ENCODE peak calls at places on chromosomes 12 and 14, in eight cellular contexts. E is GM12864, G is nephron progenitor cell, P is adrenal gland, R is progenitor cell of endocrine pancreas, O is foreskin fibroblast, A is cardiac fibroblast, V is GM20000. B is an unnamed sample.

GRCh38 chr12:89775336-89776005 is 66.8 kb upstream of the ATP2B1 start:
- DNase-seq in E (no peak), V (no peak), R (no peak), G (no peak), A (no peak), P (no peak), O (no peak), B (no peak)

GRCh38 chr12:30257614-30258013 is 438.1 kb downstream of the IPO8 start:
- DNase-seq in G (no peak), E (no peak), P (no peak), O (no peak), V (no peak), A (no peak), R (no peak), B (no peak)

GRCh38 chr14:58243790-58244555 is 670 bp upstream of the PSMA3 start:
- DNase-seq in V (no peak), O (peak), A (peak), R (no peak), P (peak), E (no peak), G (no peak), B (no peak)

GRCh38 chr14:104974665-104975390 is 3.3 kb downstream of the AHNAK2 start:
- DNase-seq in A (no peak), E (no peak), R (no peak), G (no peak), P (no peak), V (no peak), O (no peak), B (no peak)

GRCh38 chr14:68349900-68350323 is 443.0 kb downstream of the ZFP36L1 start:
- DNase-seq in P (no peak), G (no peak), E (no peak), A (peak), V (no peak), O (peak), R (no peak), B (no peak)

GRCh38 chr12:53998900-53999236 is 1.1 kb upstream of the HOXC9 start:
- DNase-seq in E (no peak), R (no peak), O (no peak), P (no peak), G (no peak), V (no peak), A (no peak), B (no peak)

GRCh38 chr12:44874981-44875416 is 1.1 kb downstream of the NELL2 start:
- DNase-seq in O (no peak), P (no peak), R (no peak), G (peak), V (peak), A (no peak), E (no peak), B (no peak)

GRCh38 chr12:12819752-12820311 is 6.7 kb downstream of the DDX47 start:
- DNase-seq in P (peak), O (peak), A (peak), E (no peak), V (no peak), R (no peak), G (no peak), B (no peak)

GRCh38 chr12:25957898-25958253 is 606 bp upstream of the RASSF8 start:
- DNase-seq in V (peak), E (no peak), P (peak), G (no peak), O (peak), A (peak), R (no peak), B (no peak)

GRCh38 chr12:117596968-117597367 is 235.5 kb upstream of the NOS1 start:
- DNase-seq in P (no peak), G (no peak), V (no peak), E (no peak), R (no peak), A (no peak), O (no peak), B (no peak)

GRCh38 chr12:105977256-105978051 is 161.3 kb downstream of the NUAK1 start:
- DNase-seq in A (peak), O (peak), P (no peak), R (no peak), E (no peak), G (no peak), V (no peak), B (no peak)

GRCh38 chr12:93081810-93082165 is 152.7 kb upstream of the EEA1 start:
- DNase-seq in G (no peak), V (no peak), O (no peak), A (no peak), E (no peak), R (no peak), P (no peak), B (no peak)

GRCh38 chr12:121799842-121800693 is 3.7 kb upstream of the SETD1B start:
- DNase-seq in G (peak), A (peak), V (peak), P (peak), O (peak), R (no peak), E (no peak), B (peak)

GRCh38 chr14:77067632-77068514 is 30.2 kb upstream of the CIPC start:
- DNase-seq in G (peak), P (peak), V (peak), A (peak), E (no peak), R (peak), O (peak), B (peak)

GRCh38 chr12:87300-87699 is 20.7 kb downstream of the IQSEC3 start:
- DNase-seq in P (no peak), G (no peak), E (no peak), O (no peak), R (no peak), A (peak), V (no peak), B (no peak)
- TF ChIP-seq CTCF in P (no peak), G (no peak), E (no peak), O (no peak), R (no peak), A (no peak), V (no peak), B (no peak)

GRCh38 chr14:90726656-90727055 is 89.6 kb downstream of the TTC7B start:
- DNase-seq in P (peak), G (peak), R (no peak), O (peak), E (no peak), A (peak), V (no peak), B (no peak)
- TF ChIP-seq CTCF in P (no peak), G (no peak), R (peak), O (peak), E (no peak), A (no peak), V (no peak), B (no peak)

DNA sequence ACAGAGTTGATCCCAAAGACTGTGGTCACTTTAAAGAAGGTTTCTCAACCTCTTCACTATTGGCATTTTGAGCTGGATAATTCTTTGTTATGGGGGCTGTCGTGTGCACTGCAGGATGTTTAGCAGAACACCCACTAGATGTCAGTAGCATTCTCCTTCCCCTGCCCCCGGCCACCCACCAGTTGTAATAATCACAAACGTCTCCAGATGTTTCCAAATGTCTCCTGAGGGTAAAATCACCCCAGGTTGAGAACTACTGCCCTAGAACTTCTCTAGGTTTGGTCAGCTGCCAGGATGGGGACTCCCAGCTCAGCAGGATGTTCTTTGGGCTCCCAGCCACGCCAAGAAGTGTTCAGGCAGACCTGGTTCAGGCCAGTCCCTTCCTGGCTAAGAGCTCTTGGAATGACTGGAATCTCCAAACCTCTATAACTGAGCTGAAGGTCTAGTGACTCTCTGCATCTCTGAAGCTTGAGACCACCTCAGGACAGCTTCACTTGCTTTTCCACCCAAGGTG is 12.5 kb upstream of the AJUBA start:
- DNase-seq in V (peak), A (peak), O (no peak), E (no peak), R (no peak), G (peak), P (peak), B (peak)
- TF ChIP-seq CTCF in V (peak), A (peak), O (peak), E (peak), R (peak), G (peak), P (peak), B (peak)

DNA sequence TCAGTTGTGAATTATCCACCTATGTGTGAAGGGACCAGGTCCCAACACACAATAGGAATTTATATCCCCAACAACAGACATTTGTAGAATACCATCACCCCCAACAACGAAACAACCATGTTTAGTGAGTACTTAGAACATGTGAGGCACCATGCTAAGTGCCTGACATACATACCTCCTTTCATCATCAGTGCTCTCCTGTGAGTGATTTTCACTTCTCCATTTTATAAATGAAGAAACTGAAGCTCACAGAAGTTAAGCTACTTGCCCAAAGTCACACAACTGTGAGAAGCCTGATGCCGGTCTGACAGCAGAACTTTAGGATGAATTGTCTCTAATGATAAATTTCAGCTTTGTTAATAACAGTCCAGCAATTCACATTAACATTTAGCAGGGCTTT is 35.4 kb downstream of the SPTB start:
- DNase-seq in P (no peak), R (no peak), O (no peak), G (no peak), E (peak), A (no peak), V (peak), B (no peak)
- TF ChIP-seq CTCF in P (no peak), R (no peak), O (no peak), G (no peak), E (no peak), A (no peak), V (no peak), B (no peak)

DNA sequence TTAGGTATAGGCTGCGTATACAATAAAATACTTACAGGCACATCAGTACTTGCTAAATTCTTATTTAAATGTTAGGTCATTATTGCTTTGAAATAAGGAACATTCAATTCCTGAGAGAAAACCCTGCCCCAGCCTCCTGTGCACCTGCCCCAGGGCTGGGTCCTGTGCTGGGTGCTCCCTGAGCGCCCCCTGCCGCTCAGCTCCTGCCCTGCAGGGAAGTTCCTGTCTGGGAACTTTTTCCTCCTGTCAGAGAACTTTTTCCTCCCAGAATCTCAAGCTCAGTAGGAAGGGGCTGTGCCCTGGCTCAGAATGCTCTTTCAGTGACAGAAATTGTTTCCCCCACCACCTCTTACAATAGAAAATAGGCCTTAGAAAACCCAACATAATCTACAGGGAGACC is 751.1 kb downstream of the TMEM121 start:
- DNase-seq in P (peak), E (no peak), O (no peak), A (no peak), V (peak), R (no peak), G (no peak), B (no peak)
- TF ChIP-seq CTCF in P (no peak), E (peak), O (no peak), A (no peak), V (peak), R (no peak), G (no peak), B (peak)

GRCh38 chr14:90331497-90332270 is at the start of gene NRDE2:
- DNase-seq in A (peak), V (peak), G (peak), P (peak), E (peak), O (peak), R (peak), B (peak)
- TF ChIP-seq CTCF in A (no peak), V (no peak), G (no peak), P (no peak), E (no peak), O (no peak), R (no peak), B (no peak)

DNA sequence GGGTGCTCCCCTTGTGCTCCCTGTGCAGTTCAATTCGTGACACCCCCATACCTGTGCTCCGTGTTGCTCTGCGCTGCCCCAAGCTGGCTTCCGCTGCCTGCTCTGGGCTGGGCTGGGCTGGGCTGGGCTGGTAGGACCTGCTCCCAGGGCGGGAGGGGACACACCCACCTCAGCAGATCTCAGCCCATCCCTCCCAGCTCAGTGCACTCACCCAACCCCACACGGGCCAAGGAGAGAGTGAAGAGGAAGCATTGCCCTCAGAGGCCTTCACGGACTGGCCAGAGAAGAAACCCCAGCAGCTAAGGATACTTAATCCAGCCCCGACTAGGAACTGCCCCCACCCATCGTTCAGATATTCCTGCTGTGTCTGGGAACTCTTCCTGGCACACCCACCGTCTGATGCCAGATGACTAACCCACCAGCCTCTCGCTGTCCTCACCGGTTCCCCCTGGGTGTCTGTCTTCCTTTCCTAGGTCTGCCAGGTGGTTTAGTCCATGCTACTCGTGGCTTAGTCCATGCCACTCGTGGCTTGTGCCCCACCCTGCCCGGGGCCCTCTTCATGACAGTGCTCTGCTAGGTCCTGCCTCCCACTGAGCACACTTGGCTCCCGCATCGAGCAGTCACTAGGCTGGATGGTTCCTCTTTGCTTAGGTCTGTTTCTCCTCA is at the start of gene LPAR5:
- DNase-seq in G (no peak), E (no peak), O (no peak), V (peak), P (no peak), R (no peak), A (peak), B (peak)
- TF ChIP-seq CTCF in G (no peak), E (no peak), O (no peak), V (no peak), P (no peak), R (no peak), A (no peak), B (no peak)

DNA sequence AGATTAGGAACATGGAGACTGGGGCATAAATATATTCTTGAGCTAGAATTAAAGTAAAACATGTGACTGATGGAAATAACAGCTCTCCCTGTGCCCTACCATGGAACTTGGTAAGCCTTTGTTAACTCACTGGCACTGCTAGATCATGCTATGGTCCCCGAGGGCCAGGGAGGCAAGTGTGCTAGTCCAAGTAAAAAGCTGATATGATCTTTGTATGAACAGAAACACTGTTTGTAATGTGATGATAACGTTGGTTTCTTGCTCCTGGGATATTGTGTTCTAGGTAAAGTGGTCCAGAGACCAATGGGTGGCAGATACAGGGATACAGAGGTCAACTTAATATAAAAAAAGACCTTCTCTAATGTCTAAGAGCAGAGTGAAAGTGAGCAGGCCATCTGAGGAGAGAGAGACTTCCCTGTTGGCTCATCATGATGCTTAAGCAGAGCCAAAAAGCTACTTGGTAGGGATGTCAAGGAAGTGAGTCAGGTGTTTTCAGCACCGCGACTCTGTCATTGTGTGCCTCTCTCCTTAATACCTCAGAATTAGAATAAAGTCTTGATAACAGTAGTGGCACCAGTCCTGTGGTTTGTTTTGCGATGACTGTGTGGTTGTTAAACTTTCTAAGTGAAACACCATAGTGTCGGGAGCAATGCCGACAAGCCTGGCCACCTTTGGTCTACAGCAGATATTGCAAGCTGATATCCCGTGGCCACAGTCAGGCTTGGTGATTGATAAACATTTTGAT is 27.7 kb downstream of the BICD1 start:
- DNase-seq in V (peak), O (peak), G (no peak), A (peak), R (no peak), P (no peak), E (peak), B (no peak)
- TF ChIP-seq CTCF in V (no peak), O (no peak), G (no peak), A (peak), R (no peak), P (no peak), E (peak), B (no peak)

GRCh38 chr12:66287275-66287674 is 15.0 kb upstream of the HELB start:
- DNase-seq in O (no peak), A (no peak), P (no peak), E (no peak), V (no peak), R (no peak), G (no peak), B (no peak)
- TF ChIP-seq CTCF in O (no peak), A (no peak), P (no peak), E (no peak), V (no peak), R (no peak), G (no peak), B (no peak)

B was measured in left lung.